ENCODE peak calls at places on chromosome 16, in eight cellular contexts. H is nucleus accumbens, A is endothelial cell of umbilical vein, E is IMR-90, J is GM10248, U is A549, L is anterior cingulate cortex, D is T-helper 9 cell. O is an unnamed sample.

GRCh38 chr16:87172632-87173031 is 144.6 kb downstream of the C16orf95 start:
- DNase-seq in U (no peak), A (no peak), E (no peak), L (no peak), H (no peak), J (no peak), D (no peak), O (no peak)

GRCh38 chr16:35391328-35391727 is 1931.9 kb downstream of the TP53TG3F start:
- DNase-seq in J (no peak), D (no peak), H (peak), L (peak), A (peak), U (no peak), E (peak), O (peak)

GRCh38 chr16:81174644-81175324 is 63.7 kb upstream of the BCO1 start:
- DNase-seq in E (peak), D (no peak), J (no peak), L (no peak), H (no peak), A (no peak), U (peak), O (peak)

GRCh38 chr16:50833929-50834328 is 92.0 kb downstream of the CYLD start:
- DNase-seq in U (no peak), A (no peak), J (no peak), H (no peak), D (no peak), L (no peak), E (no peak), O (no peak)

GRCh38 chr16:2154533-2155090 is 970 bp upstream of the TRAF7 start:
- DNase-seq in U (no peak), D (no peak), L (no peak), A (peak), E (no peak), H (no peak), J (no peak), O (no peak)

GRCh38 chr16:85137323-85138072 is 25.2 kb upstream of the CIBAR2 start:
- DNase-seq in J (no peak), A (peak), L (peak), E (peak), U (no peak), H (peak), D (no peak), O (peak)

GRCh38 chr16:68645494-68646388 is 631 bp downstream of the CDH3 start:
- DNase-seq in E (no peak), H (no peak), A (no peak), D (no peak), U (no peak), L (no peak), J (no peak), O (no peak)

GRCh38 chr16:2058901-2059300 is 11.1 kb downstream of the TSC2 start:
- DNase-seq in J (no peak), L (no peak), D (no peak), E (no peak), A (no peak), H (no peak), U (no peak), O (no peak)

GRCh38 chr16:680967-681745 is 946 bp downstream of the STUB1 start:
- DNase-seq in A (peak), E (peak), D (no peak), H (no peak), J (no peak), U (no peak), L (no peak), O (peak)

GRCh38 chr16:53159781-53160436 is 105.1 kb downstream of the CHD9 start:
- DNase-seq in H (no peak), J (peak), D (no peak), A (peak), U (peak), L (no peak), E (peak), O (peak)

GRCh38 chr16:73172621-73173312 is 124.8 kb upstream of the ZFHX3 start:
- DNase-seq in A (peak), H (no peak), E (peak), J (no peak), D (no peak), L (no peak), U (peak), O (peak)

GRCh38 chr16:85680352-85680944 is 8.3 kb downstream of the GINS2 start:
- DNase-seq in J (no peak), H (no peak), D (no peak), U (no peak), A (no peak), E (no peak), L (no peak), O (no peak)

GRCh38 chr16:84583995-84584394 is 33.9 kb downstream of the COTL1 start:
- DNase-seq in U (no peak), A (no peak), J (no peak), D (no peak), L (peak), H (peak), E (no peak), O (no peak)

GRCh38 chr16:47461598-47462266 is 601 bp downstream of the PHKB start:
- DNase-seq in U (peak), A (peak), L (no peak), E (peak), D (no peak), J (peak), H (no peak), O (peak)

GRCh38 chr16:27756206-27756970 is 206.4 kb downstream of the KATNIP start:
- DNase-seq in D (no peak), H (no peak), L (no peak), A (no peak), E (no peak), J (no peak), U (no peak), O (no peak)

GRCh38 chr16:78957328-78958100 is 643.0 kb downstream of the MAF start:
- DNase-seq in A (no peak), L (no peak), D (no peak), U (no peak), E (no peak), H (no peak), J (no peak), O (no peak)

GRCh38 chr16:88065747-88066142 is 114.5 kb downstream of the BANP start:
- DNase-seq in A (no peak), D (no peak), E (no peak), J (no peak), L (no peak), H (no peak), U (no peak), O (no peak)

GRCh38 chr16:30697264-30698138 is 1.5 kb upstream of the SRCAP start:
- DNase-seq in U (peak), A (no peak), H (no peak), J (peak), L (peak), E (peak), D (no peak), O (peak)

GRCh38 chr16:88716201-88716600 is 9.9 kb downstream of the CTU2 start:
- DNase-seq in L (no peak), H (no peak), J (no peak), A (no peak), U (no peak), D (no peak), E (no peak), O (no peak)

GRCh38 chr16:48172682-48173081 is 16.9 kb upstream of the ABCC12 start:
- DNase-seq in H (no peak), E (no peak), D (no peak), J (no peak), L (no peak), U (no peak), A (no peak), O (no peak)

GRCh38 chr16:77636615-77637014 is 85.7 kb upstream of the NUDT7 start:
- DNase-seq in A (no peak), H (no peak), D (no peak), U (no peak), L (no peak), J (no peak), E (no peak), O (no peak)

GRCh38 chr16:3580686-3581085 is 3.5 kb upstream of the NLRC3 start:
- DNase-seq in U (no peak), D (no peak), J (no peak), H (no peak), L (no peak), E (peak), A (no peak), O (peak)

GRCh38 chr16:88681084-88681680 is 5.1 kb downstream of the SNAI3 start:
- DNase-seq in A (no peak), E (no peak), J (peak), U (peak), H (no peak), L (no peak), D (no peak), O (no peak)

GRCh38 chr16:68072038-68072695 is 13.0 kb upstream of the NFATC3 start:
- DNase-seq in J (no peak), A (no peak), L (no peak), U (no peak), H (no peak), E (peak), D (no peak), O (peak)

GRCh38 chr16:83011101-83011720 is 384.4 kb downstream of the CDH13 start:
- DNase-seq in L (no peak), J (no peak), H (no peak), D (no peak), E (no peak), A (no peak), U (no peak), O (no peak)

GRCh38 chr16:88857728-88858339 is 907 bp downstream of the TRAPPC2L start:
- DNase-seq in L (peak), H (peak), U (peak), J (peak), E (peak), D (peak), A (peak), O (peak)

GRCh38 chr16:19330801-19331484 is 45.4 kb downstream of the CLEC19A start:
- DNase-seq in D (no peak), J (no peak), H (no peak), A (no peak), E (peak), U (peak), L (no peak), O (no peak)

GRCh38 chr16:285146-286055 is 2.4 kb downstream of the PDIA2 start:
- DNase-seq in H (no peak), D (no peak), U (no peak), J (no peak), E (no peak), A (no peak), L (no peak), O (no peak)